ENCODE peak calls at places on chromosome 6, in seven cellular contexts. Y is NCI-H1092 treated with DMSO at 0.1 percent for 48 hours, D is iPS-NIHi11, K is M059J, X is astrocyte of the spinal cord, G is amniotic stem cell, T is T-helper 9 cell. P is an unnamed sample.

GRCh38 chr6:18958146-18958545 is 571.0 kb downstream of the RNF144B start:
- DNase-seq in T (no peak), K (no peak), D (no peak), G (no peak), X (no peak), Y (no peak), P (no peak)

GRCh38 chr6:89204096-89204495 is 13.1 kb downstream of the GABRR1 start:
- DNase-seq in K (no peak), D (no peak), Y (no peak), T (no peak), X (no peak), G (no peak), P (no peak)

GRCh38 chr6:53926505-53926904 is 131.7 kb downstream of the LRRC1 start:
- DNase-seq in G (no peak), Y (no peak), X (peak), K (peak), D (no peak), T (no peak), P (no peak)

GRCh38 chr6:37517411-37517812 is 17.7 kb upstream of the CCDC167 start:
- DNase-seq in T (peak), K (peak), X (no peak), G (no peak), D (no peak), Y (no peak), P (no peak)

GRCh38 chr6:132404736-132405135 is 3.5 kb upstream of the MOXD1 start:
- DNase-seq in D (no peak), G (no peak), K (peak), X (peak), Y (no peak), T (no peak), P (no peak)

GRCh38 chr6:11381801-11382513 is 149.5 kb upstream of the NEDD9 start:
- DNase-seq in T (peak), K (no peak), Y (no peak), D (no peak), G (no peak), X (no peak), P (peak)

GRCh38 chr6:33912177-33912576 is 108.4 kb upstream of the MLN start:
- DNase-seq in T (no peak), X (no peak), K (no peak), Y (no peak), D (no peak), G (no peak), P (no peak)

GRCh38 chr6:150685860-150686259 is 86.2 kb downstream of the PLEKHG1 start:
- DNase-seq in K (peak), Y (peak), T (peak), D (peak), X (no peak), G (no peak), P (no peak)

GRCh38 chr6:15304337-15305078 is 58.6 kb downstream of the JARID2 start:
- DNase-seq in D (no peak), G (no peak), T (no peak), Y (no peak), K (no peak), X (no peak), P (no peak)

GRCh38 chr6:115415378-115415777 is 645.3 kb downstream of the FRK start:
- DNase-seq in D (peak), K (no peak), Y (no peak), G (no peak), X (no peak), T (no peak), P (no peak)

GRCh38 chr6:28789553-28790083 is 134.2 kb downstream of the TRIM27 start:
- DNase-seq in T (no peak), G (no peak), Y (no peak), K (peak), D (no peak), X (peak), P (no peak)

GRCh38 chr6:41049548-41049947 is 3.5 kb upstream of the APOBEC2 start:
- DNase-seq in G (no peak), T (no peak), D (no peak), K (no peak), Y (no peak), X (no peak), P (no peak)

GRCh38 chr6:116102856-116103255 is 2.2 kb downstream of the NT5DC1 start:
- DNase-seq in D (no peak), T (no peak), K (no peak), X (no peak), G (no peak), Y (no peak), P (no peak)

GRCh38 chr6:61809004-61809595 is 476.9 kb downstream of the KHDRBS2 start:
- DNase-seq in Y (peak), G (no peak), D (peak), K (peak), X (no peak), T (no peak), P (no peak)

GRCh38 chr6:89432875-89433636 is at the start of gene ANKRD6:
- DNase-seq in D (peak), T (peak), Y (peak), G (no peak), X (peak), K (peak), P (peak)

GRCh38 chr6:128990349-128990748 is 107.4 kb downstream of the LAMA2 start:
- DNase-seq in Y (no peak), K (no peak), D (no peak), T (no peak), G (no peak), X (no peak), P (no peak)

GRCh38 chr6:53066059-53066406 is 829 bp downstream of the FBXO9 start:
- DNase-seq in K (peak), D (peak), X (peak), Y (peak), G (no peak), T (peak), P (peak)

GRCh38 chr6:11744753-11745152 is 33.9 kb downstream of the ADTRP start:
- DNase-seq in Y (no peak), X (peak), T (no peak), G (no peak), K (peak), D (no peak), P (no peak)

GRCh38 chr6:34447915-34448314 is 18.0 kb upstream of the PACSIN1 start:
- DNase-seq in Y (no peak), D (peak), X (no peak), T (no peak), G (no peak), K (no peak), P (no peak)

GRCh38 chr6:152318278-152318677 is 318.9 kb downstream of the SYNE1 start:
- DNase-seq in K (no peak), X (no peak), G (no peak), Y (no peak), D (no peak), T (no peak), P (no peak)

GRCh38 chr6:62445521-62445920 is 159.5 kb upstream of the KHDRBS2 start:
- DNase-seq in D (no peak), T (no peak), G (no peak), K (no peak), X (no peak), Y (no peak), P (no peak)

GRCh38 chr6:126217497-126217896 is 122.4 kb upstream of the CENPW start:
- DNase-seq in Y (no peak), X (no peak), G (no peak), K (no peak), T (no peak), D (no peak), P (no peak)

GRCh38 chr6:168130683-168131371 is 51.8 kb upstream of the FRMD1 start:
- DNase-seq in K (no peak), G (no peak), X (no peak), Y (no peak), D (peak), T (no peak), P (no peak)

GRCh38 chr6:5151295-5151954 is 66.3 kb downstream of the PPP1R3G start:
- DNase-seq in Y (no peak), K (no peak), G (no peak), X (no peak), D (no peak), T (no peak), P (no peak)

GRCh38 chr6:168134399-168135201 is 55.6 kb upstream of the FRMD1 start:
- DNase-seq in T (no peak), K (no peak), D (peak), G (no peak), X (no peak), Y (no peak), P (no peak)

GRCh38 chr6:163335671-163336545 is 78.6 kb upstream of the QKI start:
- DNase-seq in D (peak), K (no peak), T (no peak), Y (no peak), G (no peak), X (peak), P (no peak)

GRCh38 chr6:157245486-157245885 is 77.8 kb downstream of the TMEM242 start:
- DNase-seq in G (no peak), T (no peak), K (no peak), Y (no peak), X (no peak), D (no peak), P (no peak)

GRCh38 chr6:117409863-117410262 is 15.9 kb downstream of the ROS1 start:
- DNase-seq in T (no peak), Y (no peak), G (no peak), X (no peak), D (no peak), K (no peak), P (no peak)

GRCh38 chr6:145603424-145603833 is 131.9 kb downstream of the EPM2A start:
- DNase-seq in T (no peak), D (no peak), Y (no peak), G (no peak), K (no peak), X (no peak), P (no peak)

GRCh38 chr6:18501313-18502013 is 114.3 kb downstream of the RNF144B start:
- DNase-seq in X (peak), K (peak), T (no peak), G (peak), Y (no peak), D (no peak), P (peak)

GRCh38 chr6:130779658-130780033 is 47.6 kb upstream of the SMLR1 start:
- DNase-seq in D (no peak), X (no peak), T (no peak), Y (no peak), G (no peak), K (peak), P (no peak)

GRCh38 chr6:15473174-15473573 is 189.7 kb downstream of the DTNBP1 start:
- DNase-seq in K (no peak), T (no peak), G (no peak), D (no peak), Y (no peak), X (no peak), P (no peak)

GRCh38 chr6:138692058-138692977 is 81.3 kb upstream of the CCDC28A start:
- DNase-seq in G (peak), D (peak), T (peak), X (peak), K (peak), Y (peak), P (peak)

GRCh38 chr6:3912366-3913076 is 63.3 kb downstream of the FAM50B start:
- DNase-seq in K (peak), G (no peak), X (no peak), D (no peak), Y (no peak), T (no peak), P (no peak)

GRCh38 chr6:138383776-138384175 is 6.1 kb downstream of the SMIM28 start:
- DNase-seq in G (no peak), X (no peak), D (no peak), Y (no peak), K (no peak), T (no peak), P (no peak)

GRCh38 chr6:132712366-132712765 is 1.5 kb downstream of the VNN1 start:
- DNase-seq in Y (no peak), T (no peak), K (peak), X (peak), G (no peak), D (no peak), P (no peak)

GRCh38 chr6:103854059-103854458 is 1005.7 kb downstream of the HACE1 start:
- DNase-seq in X (no peak), Y (no peak), K (no peak), T (no peak), G (no peak), D (peak), P (no peak)

GRCh38 chr6:5992551-5993225 is 14.0 kb downstream of the NRN1 start:
- DNase-seq in Y (no peak), X (no peak), K (no peak), G (no peak), D (peak), T (no peak), P (no peak)

P was measured in C1 segment of cervical spinal cord.